ENCODE peak calls at places on chromosomes 4 and X, in four cellular contexts. O is OCI-LY7, N is IMR-90, I is heart right ventricle. X is an unnamed sample.

GRCh38 chr4:24850669-24851068 is 55.3 kb downstream of the SOD3 start:
- DNase-seq in O (no peak), N (peak), I (no peak), X (no peak)

GRCh38 chrX:148947399-148948025 is 447.1 kb downstream of the AFF2 start:
- DNase-seq in O (no peak), N (no peak), I (no peak), X (no peak)

GRCh38 chrX:24229967-24230366 is 80.4 kb downstream of the ZFX start:
- DNase-seq in O (no peak), N (no peak), I (peak), X (no peak)

GRCh38 chr4:76301068-76301774 is 5.3 kb upstream of the STBD1 start:
- DNase-seq in O (no peak), N (peak), I (no peak), X (no peak)

GRCh38 chr4:54746228-54746627 is 88.5 kb downstream of the KIT start:
- DNase-seq in O (no peak), N (no peak), I (no peak), X (no peak)

GRCh38 chr4:77481856-77482255 is 123.8 kb upstream of the CXCL13 start:
- DNase-seq in O (no peak), N (no peak), I (no peak), X (no peak)

GRCh38 chrX:43559643-43560042 is 96.5 kb upstream of the MAOA start:
- DNase-seq in O (peak), N (peak), I (peak), X (peak)

GRCh38 chrX:477441-478012 is 90.8 kb upstream of the PPP2R3B start:
- DNase-seq in O (no peak), N (no peak), I (no peak), X (no peak)

GRCh38 chrX:131778269-131779218 is 234.7 kb downstream of the OR13H1 start:
- DNase-seq in O (no peak), N (peak), I (no peak), X (peak)

GRCh38 chrX:19085975-19086772 is 36.1 kb downstream of the ADGRG2 start:
- DNase-seq in O (no peak), N (no peak), I (no peak), X (no peak)

GRCh38 chr4:109764376-109764775 is 34.5 kb upstream of the PLA2G12A start:
- DNase-seq in O (no peak), N (no peak), I (no peak), X (no peak)

GRCh38 chrX:135973025-135973547 is 702 bp downstream of the MMGT1 start:
- DNase-seq in O (peak), N (peak), I (no peak), X (no peak)

GRCh38 chr4:103091601-103092223 is 7.9 kb downstream of the BDH2 start:
- DNase-seq in O (peak), N (peak), I (no peak), X (no peak)

GRCh38 chr4:123081971-123082370 is 159.6 kb upstream of the NUDT6 start:
- DNase-seq in O (no peak), N (no peak), I (no peak), X (no peak)

GRCh38 chr4:4618846-4619245 is 77.0 kb upstream of the STX18 start:
- DNase-seq in O (no peak), N (no peak), I (no peak), X (no peak)

GRCh38 chrX:67545772-67546495 is 2.1 kb downstream of the AR start:
- DNase-seq in O (no peak), N (no peak), I (peak), X (peak)

GRCh38 chr4:42143996-42144395 is 8.5 kb downstream of the BEND4 start:
- DNase-seq in O (no peak), N (no peak), I (no peak), X (no peak)

GRCh38 chr4:8144359-8144758 is 14.3 kb downstream of the ABLIM2 start:
- DNase-seq in O (no peak), N (no peak), I (no peak), X (no peak)

GRCh38 chr4:7328913-7329638 is 105.7 kb downstream of the PSAPL1 start:
- DNase-seq in O (no peak), N (peak), I (peak), X (no peak)

GRCh38 chr4:107006218-107006617 is 29.9 kb downstream of the DKK2 start:
- DNase-seq in O (peak), N (no peak), I (no peak), X (no peak)

GRCh38 chr4:81042578-81043365 is 12.3 kb downstream of the BMP3 start:
- DNase-seq in O (no peak), N (no peak), I (no peak), X (no peak)

GRCh38 chr4:80694178-80694577 is 336.3 kb upstream of the BMP3 start:
- DNase-seq in O (no peak), N (no peak), I (no peak), X (no peak)

GRCh38 chrX:3712080-3712869 is 1.2 kb downstream of the PRKX start:
- DNase-seq in O (peak), N (peak), I (peak), X (no peak)

GRCh38 chr4:38681283-38682066 is 17.5 kb downstream of the KLF3 start:
- DNase-seq in O (no peak), N (peak), I (no peak), X (no peak)

GRCh38 chr4:128483816-128484215 is 196.2 kb upstream of the PGRMC2 start:
- DNase-seq in O (no peak), N (peak), I (no peak), X (no peak)

GRCh38 chrX:16848541-16848940 is 21.6 kb downstream of the RBBP7 start:
- DNase-seq in O (no peak), N (no peak), I (no peak), X (no peak)

GRCh38 chr4:15066140-15066539 is 63.9 kb downstream of the CPEB2 start:
- DNase-seq in O (no peak), N (no peak), I (no peak), X (no peak)

GRCh38 chrX:20498851-20499635 is 232.3 kb upstream of the RPS6KA3 start:
- DNase-seq in O (no peak), N (peak), I (no peak), X (no peak)

GRCh38 chrX:77003956-77004355 is 443.2 kb upstream of the FGF16 start:
- DNase-seq in O (no peak), N (no peak), I (no peak), X (no peak)

GRCh38 chr4:72945719-72946336 is 123.7 kb downstream of the COX18 start:
- DNase-seq in O (no peak), N (no peak), I (no peak), X (no peak)

GRCh38 chrX:46463682-46464081 is 81.5 kb downstream of the ZNF674 start:
- DNase-seq in O (no peak), N (no peak), I (no peak), X (no peak)

GRCh38 chrX:25079020-25079419 is 63.3 kb upstream of the ARX start:
- DNase-seq in O (peak), N (no peak), I (no peak), X (no peak)

GRCh38 chrX:151397741-151398070 is 700 bp downstream of the VMA21 start:
- DNase-seq in O (peak), N (no peak), I (no peak), X (no peak)

GRCh38 chrX:5236096-5236495 is 992.6 kb downstream of the NLGN4X start:
- DNase-seq in O (peak), N (no peak), I (no peak), X (no peak)

GRCh38 chr4:7192252-7193039 is at the start of gene SORCS2:
- DNase-seq in O (no peak), N (peak), I (peak), X (peak)

GRCh38 chr4:15568814-15569213 is 86.3 kb downstream of the FBXL5 start:
- DNase-seq in O (no peak), N (peak), I (no peak), X (no peak)

GRCh38 chr4:159071178-159071968 is 31.5 kb upstream of the RAPGEF2 start:
- DNase-seq in O (no peak), N (peak), I (no peak), X (no peak)

GRCh38 chr4:182807841-182808548 is 109.2 kb downstream of the DCTD start:
- DNase-seq in O (no peak), N (no peak), I (no peak), X (no peak)

GRCh38 chrX:72685810-72686465 is 28.2 kb downstream of the PHKA1 start:
- DNase-seq in O (no peak), N (peak), I (no peak), X (no peak)
- H3K27ac ChIP-seq in O (no peak), N (no peak), I (no peak), X (no peak)

GRCh38 chr4:40622913-40623312 is 6.8 kb downstream of the RBM47 start:
- DNase-seq in O (no peak), N (peak), I (no peak), X (no peak)
- TF ChIP-seq CTCF in O (no peak), N (no peak), I (no peak), X (no peak)

GRCh38 chrX:154738013-154738738 is 12.7 kb downstream of the GAB3 start:
- DNase-seq in O (no peak), N (peak), I (peak), X (no peak)
- H3K27ac ChIP-seq in O (no peak), N (no peak), I (peak), X (peak)

GRCh38 chrX:102067966-102068723 is 57.3 kb upstream of the TCEAL2 start:
- DNase-seq in O (peak), N (peak), I (no peak), X (no peak)
- TF ChIP-seq CTCF in O (peak), N (peak), I (peak), X (no peak)

GRCh38 chr4:124980276-124980752 is 267.8 kb upstream of the ANKRD50 start:
- DNase-seq in O (no peak), N (peak), I (no peak), X (no peak)
- H3K27ac ChIP-seq in O (no peak), N (no peak), I (no peak), X (no peak)

DNA sequence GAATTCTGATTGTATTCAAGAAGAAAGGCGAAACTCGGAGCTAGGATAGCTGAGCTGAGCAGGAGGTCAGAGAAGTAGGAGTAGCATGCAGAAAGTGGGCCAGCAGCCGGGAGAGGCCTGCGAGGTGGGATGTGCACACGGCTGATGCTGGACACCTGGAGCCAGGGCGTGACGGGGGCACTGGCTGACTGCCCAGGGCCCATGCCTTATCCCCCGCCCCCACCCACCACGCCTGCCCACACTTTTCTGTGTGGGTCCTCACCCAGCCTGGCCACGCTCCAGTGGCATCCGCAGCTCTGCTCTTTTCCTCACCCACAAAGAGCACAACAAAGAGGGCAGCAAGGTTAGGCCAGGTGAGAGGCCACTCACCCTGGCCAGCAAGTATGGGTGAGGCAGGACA is 30.0 kb upstream of the IRF2 start:
- DNase-seq in O (no peak), N (no peak), I (no peak), X (no peak)
- TF ChIP-seq CTCF in O (no peak), N (no peak), I (no peak), X (no peak)

X was measured in coronary artery.